ENCODE peak calls at places on chromosomes 1 and 21, in four cellular contexts. One of them, this sample, is unnamed.

GRCh38 chr21:34498623-34499022 is 13.4 kb downstream of the KCNE1 start:
- DNase-seq in fibroblast of villous mesenchyme: peak
- DNase-seq in H7: no peak
- DNase-seq in NCI-H1092: no peak
- DNase-seq in this sample: no peak

GRCh38 chr1:31368611-31369107 is 4.2 kb downstream of the FABP3 start:
- DNase-seq in NCI-H1092: no peak
- DNase-seq in H7: no peak
- DNase-seq in fibroblast of villous mesenchyme: no peak
- DNase-seq in this sample: no peak

GRCh38 chr1:223653015-223653414 is 12.5 kb downstream of the CAPN8 start:
- DNase-seq in NCI-H1092: no peak
- DNase-seq in H7: no peak
- DNase-seq in fibroblast of villous mesenchyme: no peak
- DNase-seq in this sample: peak

GRCh38 chr1:178488393-178488792 is 8.4 kb downstream of the CLEC20A start:
- DNase-seq in fibroblast of villous mesenchyme: no peak
- DNase-seq in H7: peak
- DNase-seq in NCI-H1092: no peak
- DNase-seq in this sample: no peak

GRCh38 chr1:155077346-155077745 is 1.3 kb upstream of the EFNA3 start:
- DNase-seq in NCI-H1092: no peak
- DNase-seq in fibroblast of villous mesenchyme: no peak
- DNase-seq in H7: no peak
- DNase-seq in this sample: no peak

GRCh38 chr1:47302472-47302871 is 11.5 kb downstream of the STIL start:
- DNase-seq in NCI-H1092: no peak
- DNase-seq in fibroblast of villous mesenchyme: no peak
- DNase-seq in H7: no peak
- DNase-seq in this sample: no peak

GRCh38 chr1:151391079-151391563 is 8.3 kb upstream of the PSMB4 start:
- DNase-seq in NCI-H1092: no peak
- DNase-seq in H7: no peak
- DNase-seq in fibroblast of villous mesenchyme: no peak
- DNase-seq in this sample: no peak

GRCh38 chr1:170461762-170462384 is 70.1 kb upstream of the GORAB start:
- DNase-seq in H7: no peak
- DNase-seq in NCI-H1092: no peak
- DNase-seq in fibroblast of villous mesenchyme: peak
- DNase-seq in this sample: no peak

GRCh38 chr1:174160109-174160473 is 771 bp downstream of the RABGAP1L start:
- DNase-seq in NCI-H1092: no peak
- DNase-seq in H7: no peak
- DNase-seq in fibroblast of villous mesenchyme: peak
- DNase-seq in this sample: peak

GRCh38 chr1:98792123-98792522 is 130.6 kb downstream of the SNX7 start:
- DNase-seq in fibroblast of villous mesenchyme: peak
- DNase-seq in H7: peak
- DNase-seq in NCI-H1092: no peak
- DNase-seq in this sample: peak

GRCh38 chr1:2946291-2946690 is 75.0 kb upstream of the ACTRT2 start:
- DNase-seq in fibroblast of villous mesenchyme: no peak
- DNase-seq in NCI-H1092: no peak
- DNase-seq in H7: no peak
- DNase-seq in this sample: peak

GRCh38 chr1:40435471-40435870 is 14.8 kb upstream of the ZFP69B start:
- DNase-seq in H7: no peak
- DNase-seq in fibroblast of villous mesenchyme: no peak
- DNase-seq in NCI-H1092: no peak
- DNase-seq in this sample: no peak

GRCh38 chr21:16509466-16509865 is 779.7 kb downstream of the USP25 start:
- DNase-seq in NCI-H1092: no peak
- DNase-seq in H7: no peak
- DNase-seq in fibroblast of villous mesenchyme: peak
- DNase-seq in this sample: no peak

GRCh38 chr1:223706077-223706988 is 6.0 kb upstream of the CAPN2 start:
- DNase-seq in fibroblast of villous mesenchyme: peak
- DNase-seq in H7: no peak
- DNase-seq in NCI-H1092: peak
- DNase-seq in this sample: no peak

GRCh38 chr1:28163496-28164120 is 12.9 kb downstream of the PTAFR start:
- DNase-seq in fibroblast of villous mesenchyme: peak
- DNase-seq in NCI-H1092: peak
- DNase-seq in H7: no peak
- DNase-seq in this sample: no peak

GRCh38 chr1:183580281-183580682 is 10.0 kb downstream of the NCF2 start:
- DNase-seq in fibroblast of villous mesenchyme: peak
- DNase-seq in H7: peak
- DNase-seq in NCI-H1092: peak
- DNase-seq in this sample: peak

GRCh38 chr1:230107941-230108340 is 40.9 kb downstream of the GALNT2 start:
- DNase-seq in H7: no peak
- DNase-seq in fibroblast of villous mesenchyme: no peak
- DNase-seq in NCI-H1092: no peak
- DNase-seq in this sample: no peak

GRCh38 chr1:45687753-45688737 is at the start of gene TMEM69:
- DNase-seq in fibroblast of villous mesenchyme: peak
- DNase-seq in NCI-H1092: peak
- DNase-seq in H7: peak
- DNase-seq in this sample: peak

GRCh38 chr21:45278156-45278911 is 9.4 kb downstream of the POFUT2 start:
- DNase-seq in NCI-H1092: no peak
- DNase-seq in fibroblast of villous mesenchyme: no peak
- DNase-seq in H7: no peak
- DNase-seq in this sample: no peak

GRCh38 chr1:209899948-209900347 is 38.1 kb upstream of the SYT14 start:
- DNase-seq in NCI-H1092: peak
- DNase-seq in fibroblast of villous mesenchyme: no peak
- DNase-seq in H7: peak
- DNase-seq in this sample: peak

GRCh38 chr1:25148673-25149300 is 83.5 kb downstream of the SYF2 start:
- DNase-seq in H7: peak
- DNase-seq in fibroblast of villous mesenchyme: peak
- DNase-seq in NCI-H1092: no peak
- DNase-seq in this sample: peak

GRCh38 chr1:38194486-38194885 is 147.9 kb upstream of the POU3F1 start:
- DNase-seq in H7: no peak
- DNase-seq in fibroblast of villous mesenchyme: no peak
- DNase-seq in NCI-H1092: peak
- DNase-seq in this sample: no peak

GRCh38 chr1:160605205-160605604 is 25.9 kb upstream of the CD84 start:
- DNase-seq in fibroblast of villous mesenchyme: no peak
- DNase-seq in H7: no peak
- DNase-seq in NCI-H1092: no peak
- DNase-seq in this sample: no peak

GRCh38 chr21:41741253-41742072 is 25.4 kb downstream of the RIPK4 start:
- DNase-seq in fibroblast of villous mesenchyme: no peak
- DNase-seq in NCI-H1092: no peak
- DNase-seq in H7: peak
- DNase-seq in this sample: no peak

GRCh38 chr1:243549108-243549507 is 293.3 kb downstream of the SDCCAG8 start:
- DNase-seq in H7: no peak
- DNase-seq in fibroblast of villous mesenchyme: peak
- DNase-seq in NCI-H1092: no peak
- DNase-seq in this sample: no peak

This sample was measured in GM23338.